ENCODE peak calls at places on chromosomes 11 and 22, in eight cellular contexts. One of them, this sample, is unnamed.

GRCh38 chr11:17686185-17686980 is 33.0 kb upstream of the MYOD1 start:
- DNase-seq in SK-N-SH: peak
- DNase-seq in tibial nerve: no peak
- DNase-seq in transverse colon: no peak
- DNase-seq in A549: no peak
- DNase-seq in esophagus muscularis mucosa: peak
- DNase-seq in upper lobe of left lung: no peak
- DNase-seq in stomach: no peak
- DNase-seq in this sample: no peak

GRCh38 chr11:13550761-13551160 is 55.0 kb upstream of the PTH start:
- DNase-seq in SK-N-SH: no peak
- DNase-seq in tibial nerve: no peak
- DNase-seq in transverse colon: no peak
- DNase-seq in A549: no peak
- DNase-seq in esophagus muscularis mucosa: no peak
- DNase-seq in upper lobe of left lung: no peak
- DNase-seq in stomach: no peak
- DNase-seq in this sample: no peak

GRCh38 chr11:111514216-111515031 is at the start of gene HOATZ:
- DNase-seq in SK-N-SH: peak
- DNase-seq in tibial nerve: no peak
- DNase-seq in transverse colon: no peak
- DNase-seq in A549: no peak
- DNase-seq in esophagus muscularis mucosa: no peak
- DNase-seq in upper lobe of left lung: no peak
- DNase-seq in stomach: no peak
- DNase-seq in this sample: no peak

GRCh38 chr22:45707605-45708004 is 36.0 kb downstream of the ATXN10 start:
- DNase-seq in SK-N-SH: no peak
- DNase-seq in tibial nerve: no peak
- DNase-seq in transverse colon: no peak
- DNase-seq in A549: no peak
- DNase-seq in esophagus muscularis mucosa: no peak
- DNase-seq in upper lobe of left lung: no peak
- DNase-seq in stomach: no peak
- DNase-seq in this sample: no peak

GRCh38 chr11:121586727-121587126 is 134.0 kb upstream of the SORL1-AS1 start:
- DNase-seq in SK-N-SH: no peak
- DNase-seq in tibial nerve: no peak
- DNase-seq in transverse colon: peak
- DNase-seq in A549: no peak
- DNase-seq in esophagus muscularis mucosa: no peak
- DNase-seq in upper lobe of left lung: no peak
- DNase-seq in stomach: no peak
- DNase-seq in this sample: no peak

GRCh38 chr11:78156081-78156844 is 16.8 kb upstream of the ALG8 start:
- DNase-seq in SK-N-SH: no peak
- DNase-seq in tibial nerve: no peak
- DNase-seq in transverse colon: no peak
- DNase-seq in A549: no peak
- DNase-seq in esophagus muscularis mucosa: no peak
- DNase-seq in upper lobe of left lung: no peak
- DNase-seq in stomach: no peak
- DNase-seq in this sample: no peak

GRCh38 chr11:133835258-133836075 is 9.8 kb downstream of the SPATA19 start:
- DNase-seq in SK-N-SH: peak
- DNase-seq in tibial nerve: no peak
- DNase-seq in transverse colon: no peak
- DNase-seq in A549: peak
- DNase-seq in esophagus muscularis mucosa: peak
- DNase-seq in upper lobe of left lung: peak
- DNase-seq in stomach: no peak
- DNase-seq in this sample: no peak

GRCh38 chr22:35409783-35410662 is 10.1 kb downstream of the MCM5 start:
- DNase-seq in SK-N-SH: no peak
- DNase-seq in tibial nerve: no peak
- DNase-seq in transverse colon: peak
- DNase-seq in A549: no peak
- DNase-seq in esophagus muscularis mucosa: no peak
- DNase-seq in upper lobe of left lung: peak
- DNase-seq in stomach: no peak
- DNase-seq in this sample: no peak

GRCh38 chr22:48277868-48278581 is 1515.6 kb downstream of the TBC1D22A start:
- DNase-seq in SK-N-SH: no peak
- DNase-seq in tibial nerve: no peak
- DNase-seq in transverse colon: no peak
- DNase-seq in A549: no peak
- DNase-seq in esophagus muscularis mucosa: no peak
- DNase-seq in upper lobe of left lung: no peak
- DNase-seq in stomach: no peak
- DNase-seq in this sample: no peak

GRCh38 chr11:121932646-121933185 is 183.3 kb downstream of the BLID start:
- DNase-seq in SK-N-SH: no peak
- DNase-seq in tibial nerve: no peak
- DNase-seq in transverse colon: no peak
- DNase-seq in A549: no peak
- DNase-seq in esophagus muscularis mucosa: peak
- DNase-seq in upper lobe of left lung: no peak
- DNase-seq in stomach: no peak
- DNase-seq in this sample: no peak

GRCh38 chr11:8693010-8693551 is 10.5 kb downstream of the RPL27A start:
- DNase-seq in SK-N-SH: no peak
- DNase-seq in tibial nerve: no peak
- DNase-seq in transverse colon: no peak
- DNase-seq in A549: no peak
- DNase-seq in esophagus muscularis mucosa: no peak
- DNase-seq in upper lobe of left lung: peak
- DNase-seq in stomach: no peak
- DNase-seq in this sample: no peak

GRCh38 chr11:35073691-35074382 is 65.1 kb upstream of the CD44 start:
- DNase-seq in SK-N-SH: no peak
- DNase-seq in tibial nerve: no peak
- DNase-seq in transverse colon: no peak
- DNase-seq in A549: no peak
- DNase-seq in esophagus muscularis mucosa: no peak
- DNase-seq in upper lobe of left lung: no peak
- DNase-seq in stomach: no peak
- DNase-seq in this sample: no peak

GRCh38 chr11:35082322-35083180 is 56.4 kb upstream of the CD44 start:
- DNase-seq in SK-N-SH: no peak
- DNase-seq in tibial nerve: peak
- DNase-seq in transverse colon: peak
- DNase-seq in A549: peak
- DNase-seq in esophagus muscularis mucosa: no peak
- DNase-seq in upper lobe of left lung: peak
- DNase-seq in stomach: peak
- DNase-seq in this sample: no peak

GRCh38 chr11:35079581-35079980 is 59.4 kb upstream of the CD44 start:
- DNase-seq in SK-N-SH: no peak
- DNase-seq in tibial nerve: no peak
- DNase-seq in transverse colon: no peak
- DNase-seq in A549: no peak
- DNase-seq in esophagus muscularis mucosa: no peak
- DNase-seq in upper lobe of left lung: no peak
- DNase-seq in stomach: no peak
- DNase-seq in this sample: no peak

GRCh38 chr11:35076201-35077100 is 62.5 kb upstream of the CD44 start:
- DNase-seq in SK-N-SH: no peak
- DNase-seq in tibial nerve: no peak
- DNase-seq in transverse colon: no peak
- DNase-seq in A549: no peak
- DNase-seq in esophagus muscularis mucosa: no peak
- DNase-seq in upper lobe of left lung: no peak
- DNase-seq in stomach: no peak
- DNase-seq in this sample: no peak

GRCh38 chr11:35077709-35078695 is 61.0 kb upstream of the CD44 start:
- DNase-seq in SK-N-SH: no peak
- DNase-seq in tibial nerve: no peak
- DNase-seq in transverse colon: no peak
- DNase-seq in A549: peak
- DNase-seq in esophagus muscularis mucosa: no peak
- DNase-seq in upper lobe of left lung: no peak
- DNase-seq in stomach: no peak
- DNase-seq in this sample: no peak
- TF ChIP-seq EP300 in SK-N-SH: no peak
- TF ChIP-seq EP300 in tibial nerve: no peak
- TF ChIP-seq EP300 in transverse colon: no peak
- TF ChIP-seq EP300 in A549: no peak
- TF ChIP-seq EP300 in esophagus muscularis mucosa: no peak
- TF ChIP-seq EP300 in upper lobe of left lung: no peak
- TF ChIP-seq EP300 in stomach: no peak
- TF ChIP-seq EP300 in this sample: no peak

GRCh38 chr11:11620966-11621880 is 582 bp downstream of the GALNT18 start:
- DNase-seq in SK-N-SH: peak
- DNase-seq in tibial nerve: no peak
- DNase-seq in transverse colon: peak
- DNase-seq in A549: peak
- DNase-seq in esophagus muscularis mucosa: peak
- DNase-seq in upper lobe of left lung: no peak
- DNase-seq in stomach: peak
- DNase-seq in this sample: peak
- TF ChIP-seq CTCF in SK-N-SH: no peak
- TF ChIP-seq CTCF in tibial nerve: no peak
- TF ChIP-seq CTCF in transverse colon: no peak
- TF ChIP-seq CTCF in A549: peak
- TF ChIP-seq CTCF in esophagus muscularis mucosa: peak
- TF ChIP-seq CTCF in upper lobe of left lung: no peak
- TF ChIP-seq CTCF in stomach: no peak
- TF ChIP-seq CTCF in this sample: peak

GRCh38 chr22:44373234-44373633 is 60.5 kb upstream of the SHISAL1 start:
- DNase-seq in SK-N-SH: no peak
- DNase-seq in tibial nerve: no peak
- DNase-seq in transverse colon: no peak
- DNase-seq in A549: no peak
- DNase-seq in esophagus muscularis mucosa: no peak
- DNase-seq in upper lobe of left lung: no peak
- DNase-seq in stomach: no peak
- DNase-seq in this sample: no peak

GRCh38 chr22:44371741-44372525 is 59.2 kb upstream of the SHISAL1 start:
- DNase-seq in SK-N-SH: no peak
- DNase-seq in tibial nerve: no peak
- DNase-seq in transverse colon: no peak
- DNase-seq in A549: no peak
- DNase-seq in esophagus muscularis mucosa: no peak
- DNase-seq in upper lobe of left lung: no peak
- DNase-seq in stomach: no peak
- DNase-seq in this sample: no peak

GRCh38 chr22:44369916-44370804 is 57.4 kb upstream of the SHISAL1 start:
- DNase-seq in SK-N-SH: peak
- DNase-seq in tibial nerve: no peak
- DNase-seq in transverse colon: no peak
- DNase-seq in A549: no peak
- DNase-seq in esophagus muscularis mucosa: no peak
- DNase-seq in upper lobe of left lung: no peak
- DNase-seq in stomach: no peak
- DNase-seq in this sample: no peak

GRCh38 chr22:44375451-44375850 is 62.7 kb upstream of the SHISAL1 start:
- DNase-seq in SK-N-SH: no peak
- DNase-seq in tibial nerve: no peak
- DNase-seq in transverse colon: no peak
- DNase-seq in A549: no peak
- DNase-seq in esophagus muscularis mucosa: no peak
- DNase-seq in upper lobe of left lung: no peak
- DNase-seq in stomach: no peak
- DNase-seq in this sample: no peak

GRCh38 chr22:44372611-44373010 is 59.9 kb upstream of the SHISAL1 start:
- DNase-seq in SK-N-SH: no peak
- DNase-seq in tibial nerve: no peak
- DNase-seq in transverse colon: no peak
- DNase-seq in A549: no peak
- DNase-seq in esophagus muscularis mucosa: no peak
- DNase-seq in upper lobe of left lung: no peak
- DNase-seq in stomach: no peak
- DNase-seq in this sample: no peak
- TF ChIP-seq EP300 in SK-N-SH: no peak
- TF ChIP-seq EP300 in tibial nerve: no peak
- TF ChIP-seq EP300 in transverse colon: no peak
- TF ChIP-seq EP300 in A549: no peak
- TF ChIP-seq EP300 in esophagus muscularis mucosa: no peak
- TF ChIP-seq EP300 in upper lobe of left lung: no peak
- TF ChIP-seq EP300 in stomach: no peak
- TF ChIP-seq EP300 in this sample: no peak

GRCh38 chr11:129989437-129989836 is 13.2 kb downstream of the PRDM10 start:
- DNase-seq in SK-N-SH: no peak
- DNase-seq in tibial nerve: no peak
- DNase-seq in transverse colon: no peak
- DNase-seq in A549: no peak
- DNase-seq in esophagus muscularis mucosa: no peak
- DNase-seq in upper lobe of left lung: no peak
- DNase-seq in stomach: no peak
- DNase-seq in this sample: no peak

GRCh38 chr11:129996113-129996870 is 6.3 kb downstream of the PRDM10 start:
- DNase-seq in SK-N-SH: no peak
- DNase-seq in tibial nerve: no peak
- DNase-seq in transverse colon: no peak
- DNase-seq in A549: no peak
- DNase-seq in esophagus muscularis mucosa: no peak
- DNase-seq in upper lobe of left lung: no peak
- DNase-seq in stomach: no peak
- DNase-seq in this sample: peak

GRCh38 chr11:129987950-129988349 is 14.7 kb downstream of the PRDM10 start:
- DNase-seq in SK-N-SH: no peak
- DNase-seq in tibial nerve: no peak
- DNase-seq in transverse colon: no peak
- DNase-seq in A549: no peak
- DNase-seq in esophagus muscularis mucosa: no peak
- DNase-seq in upper lobe of left lung: no peak
- DNase-seq in stomach: no peak
- DNase-seq in this sample: no peak

GRCh38 chr11:129995163-129995562 is 7.5 kb downstream of the PRDM10 start:
- DNase-seq in SK-N-SH: no peak
- DNase-seq in tibial nerve: no peak
- DNase-seq in transverse colon: no peak
- DNase-seq in A549: no peak
- DNase-seq in esophagus muscularis mucosa: no peak
- DNase-seq in upper lobe of left lung: no peak
- DNase-seq in stomach: no peak
- DNase-seq in this sample: no peak

DNA sequence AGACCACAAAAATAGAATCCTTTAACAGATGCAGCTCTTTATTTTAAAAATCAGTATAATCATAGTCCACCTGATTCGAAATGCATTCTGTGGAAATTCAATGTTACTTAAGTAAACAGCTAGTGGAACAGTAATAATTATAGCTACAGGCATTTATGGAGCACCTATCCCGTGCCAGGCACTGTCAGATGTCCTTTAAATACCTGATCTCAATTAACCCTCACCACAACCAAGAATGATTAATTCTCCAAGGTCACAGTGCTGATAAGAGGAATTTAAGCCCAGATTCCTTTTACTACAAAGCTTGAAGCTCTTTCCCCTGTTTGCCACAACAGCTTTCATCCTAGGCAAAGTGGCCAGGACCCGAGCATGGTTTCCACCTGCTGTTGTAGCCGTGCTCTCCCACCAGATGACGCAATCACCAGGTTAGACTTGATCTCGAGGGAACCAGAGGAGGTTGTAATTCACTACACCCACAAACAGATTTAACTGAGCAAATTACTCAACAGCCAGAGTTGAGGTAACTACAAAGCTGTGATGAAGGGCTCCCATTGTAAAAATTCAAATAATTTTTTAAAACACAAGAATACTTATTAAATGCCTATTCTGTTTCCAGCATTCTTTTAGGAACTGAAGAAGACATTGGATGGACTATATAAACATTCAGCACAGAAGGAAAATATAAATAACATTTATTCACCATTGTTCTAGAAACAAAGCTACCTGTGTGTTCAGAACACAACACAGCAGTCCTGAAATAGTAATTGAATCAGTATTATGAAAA is 10.3 kb downstream of the PRDM10 start:
- DNase-seq in SK-N-SH: peak
- DNase-seq in tibial nerve: no peak
- DNase-seq in transverse colon: peak
- DNase-seq in A549: peak
- DNase-seq in esophagus muscularis mucosa: no peak
- DNase-seq in upper lobe of left lung: peak
- DNase-seq in stomach: peak
- DNase-seq in this sample: no peak
- TF ChIP-seq CTCF in SK-N-SH: peak
- TF ChIP-seq CTCF in tibial nerve: no peak
- TF ChIP-seq CTCF in transverse colon: peak
- TF ChIP-seq CTCF in A549: no peak
- TF ChIP-seq CTCF in esophagus muscularis mucosa: no peak
- TF ChIP-seq CTCF in upper lobe of left lung: no peak
- TF ChIP-seq CTCF in stomach: no peak
- TF ChIP-seq CTCF in this sample: no peak

This sample was measured in ovary.